ENCODE peak calls at places on chromosomes 6 and 20, in six cellular contexts. G is KG1, Y is astrocyte of the spinal cord, M is transverse colon, S is BJ, W is iris pigment epithelial cell. B is an unnamed sample.
A peak's percentile ranks its signal among the peaks of the same experiment; 100 is the strongest.

GRCh38 chr6:21444861-21445260 is 148.7 kb upstream of the SOX4 start:
- DNase-seq in G (no peak), Y (no peak), M (no peak), S (no peak), W (no peak), B (no peak)

GRCh38 chr6:106512958-106513480 is 116.3 kb downstream of the RTN4IP1 start:
- DNase-seq in G (no peak), Y (peak; percentile 25), M (no peak), S (no peak), W (no peak), B (no peak)

GRCh38 chr20:1900321-1900791 is 5.1 kb downstream of the SIRPA start:
- DNase-seq in G (no peak), Y (peak; percentile 75), M (peak; percentile 33), S (peak; percentile 31), W (peak; percentile 83), B (no peak)

GRCh38 chr6:39848171-39848570 is 56.0 kb downstream of the DAAM2 start:
- DNase-seq in G (no peak), Y (no peak), M (no peak), S (no peak), W (no peak), B (no peak)

GRCh38 chr6:127341471-127342202 is 1.8 kb downstream of the ECHDC1 start:
- DNase-seq in G (no peak), Y (no peak), M (no peak), S (no peak), W (no peak), B (no peak)

GRCh38 chr20:4141616-4142240 is 126.4 kb upstream of the RNF24 start:
- DNase-seq in G (no peak), Y (no peak), M (no peak), S (no peak), W (no peak), B (no peak)

GRCh38 chr20:14612389-14612788 is 275.0 kb upstream of the FLRT3 start:
- DNase-seq in G (no peak), Y (no peak), M (no peak), S (no peak), W (peak; percentile 1), B (no peak)

GRCh38 chr6:87870606-87871005 is 168.6 kb upstream of the AKIRIN2 start:
- DNase-seq in G (no peak), Y (peak; percentile 5), M (no peak), S (no peak), W (peak; percentile 15), B (no peak)

GRCh38 chr6:15987569-15987968 is 141.3 kb upstream of the MYLIP start:
- DNase-seq in G (no peak), Y (peak; percentile 22), M (no peak), S (no peak), W (peak; percentile 55), B (no peak)